ENCODE peak calls at places on chromosomes 4 and X, in four cellular contexts. Q, X, E and S are unnamed samples.

GRCh38 chrX:12239356-12240082 is 101.2 kb downstream of the FRMPD4 start:
- DNase-seq in Q (no peak), E (no peak), X (no peak), S (no peak)

GRCh38 chr4:32429151-32429550 is 1709.0 kb downstream of the PCDH7 start:
- DNase-seq in E (no peak), Q (no peak), X (no peak), S (no peak)

GRCh38 chr4:168879178-168879577 is 130.9 kb downstream of the CBR4 start:
- DNase-seq in E (no peak), X (no peak), Q (no peak), S (no peak)

GRCh38 chr4:102759835-102760644 is 728 bp downstream of the MANBA start:
- DNase-seq in X (peak; percentile 35), E (no peak), Q (peak; percentile 13), S (no peak)

GRCh38 chr4:149708513-149709175 is 107.0 kb downstream of the IQCM start:
- DNase-seq in E (no peak), Q (no peak), X (no peak), S (no peak)

GRCh38 chr4:159495515-159496236 is 392.8 kb downstream of the RAPGEF2 start:
- DNase-seq in E (no peak), Q (no peak), X (no peak), S (no peak)

GRCh38 chrX:112359906-112360305 is 277.3 kb upstream of the TRPC5 start:
- DNase-seq in E (no peak), Q (no peak), X (no peak), S (no peak)

GRCh38 chr4:17504081-17504480 is 7.8 kb downstream of the QDPR start:
- DNase-seq in Q (no peak), E (no peak), X (no peak), S (no peak)

GRCh38 chr4:5435201-5435600 is 273.2 kb downstream of the EVC2 start:
- DNase-seq in X (no peak), Q (no peak), E (no peak), S (no peak)

GRCh38 chrX:152842772-152843338 is 12.0 kb downstream of the NSDHL start:
- DNase-seq in E (no peak), X (no peak), Q (no peak), S (no peak)

GRCh38 chr4:2712261-2712842 is 43.8 kb downstream of the TNIP2 start:
- DNase-seq in Q (no peak), E (no peak), X (no peak), S (no peak)

GRCh38 chr4:123832173-123833026 is 435.8 kb downstream of the SPRY1 start:
- DNase-seq in X (peak; percentile 30), E (peak; percentile 15), Q (peak; percentile 14), S (no peak)

GRCh38 chr4:185165605-185166063 is 22.6 kb downstream of the SLC25A4 start:
- DNase-seq in E (no peak), Q (no peak), X (no peak), S (no peak)

GRCh38 chr4:19130836-19131235 is 1109.3 kb upstream of the LCORL start:
- DNase-seq in Q (no peak), X (no peak), E (no peak), S (no peak)

GRCh38 chr4:96056346-96056934 is 216.5 kb downstream of the PDHA2 start:
- DNase-seq in E (no peak), X (no peak), Q (no peak), S (no peak)

GRCh38 chrX:128653524-128653923 is 601.3 kb upstream of the ACTRT1 start:
- DNase-seq in Q (no peak), X (no peak), E (no peak), S (no peak)

GRCh38 chr4:108738307-108738706 is 24.5 kb downstream of the ETNPPL start:
- DNase-seq in X (no peak), Q (no peak), E (no peak), S (no peak)

GRCh38 chr4:140237616-140238352 is 83.8 kb upstream of the MAML3 start:
- DNase-seq in X (peak; percentile 86), Q (peak; percentile 49), E (no peak), S (peak; percentile 80)

GRCh38 chr4:173272987-173273386 is 61.2 kb downstream of the HMGB2 start:
- DNase-seq in X (no peak), Q (no peak), E (no peak), S (no peak)

GRCh38 chr4:186643501-186644315 is 79.9 kb downstream of the FAT1 start:
- DNase-seq in Q (no peak), X (no peak), E (peak; percentile 25), S (no peak)

GRCh38 chrX:24023972-24024664 is 2.9 kb downstream of the KLHL15 start:
- DNase-seq in X (no peak), E (no peak), Q (no peak), S (no peak)

GRCh38 chr4:21901281-21901680 is 47.3 kb downstream of the KCNIP4 start:
- DNase-seq in X (no peak), E (no peak), Q (no peak), S (no peak)

GRCh38 chr4:16952462-16952871 is 54.0 kb upstream of the LDB2 start:
- DNase-seq in Q (no peak), E (no peak), X (no peak), S (no peak)

GRCh38 chr4:154312246-154312645 is 179.4 kb downstream of the DCHS2 start:
- DNase-seq in X (no peak), Q (no peak), E (no peak), S (no peak)

GRCh38 chr4:131408102-131408501 is 1741.0 kb upstream of the PCDH10 start:
- DNase-seq in Q (no peak), X (no peak), E (no peak), S (no peak)

GRCh38 chrX:21590012-21590776 is 67.9 kb downstream of the KLHL34 start:
- DNase-seq in X (no peak), E (no peak), Q (no peak), S (no peak)

GRCh38 chrX:107659768-107660167 is 31.5 kb downstream of the PRPS1 start:
- DNase-seq in Q (peak; percentile 51), E (peak; percentile 35), X (no peak), S (no peak)

GRCh38 chr4:109754093-109754857 is 24.4 kb upstream of the PLA2G12A start:
- DNase-seq in Q (no peak), E (no peak), X (no peak), S (no peak)

GRCh38 chr4:27692098-27692679 is 831.5 kb downstream of the STIM2 start:
- DNase-seq in X (no peak), Q (peak; percentile 19), E (peak; percentile 11), S (no peak)

GRCh38 chrX:153933751-153934472 is 925 bp downstream of the NAA10 start:
- DNase-seq in E (no peak), X (no peak), Q (no peak), S (no peak)

GRCh38 chr4:84324850-84325249 is 174.2 kb downstream of the NKX6-1 start:
- DNase-seq in X (no peak), E (no peak), Q (no peak), S (no peak)

GRCh38 chr4:185542626-185543336 is 7.5 kb upstream of the PDLIM3 start:
- DNase-seq in X (peak; percentile 92), E (peak; percentile 59), Q (peak; percentile 30), S (no peak)

GRCh38 chrX:113539599-113540356 is 699.1 kb upstream of the AMOT start:
- DNase-seq in E (no peak), Q (no peak), X (no peak), S (no peak)

DNA sequence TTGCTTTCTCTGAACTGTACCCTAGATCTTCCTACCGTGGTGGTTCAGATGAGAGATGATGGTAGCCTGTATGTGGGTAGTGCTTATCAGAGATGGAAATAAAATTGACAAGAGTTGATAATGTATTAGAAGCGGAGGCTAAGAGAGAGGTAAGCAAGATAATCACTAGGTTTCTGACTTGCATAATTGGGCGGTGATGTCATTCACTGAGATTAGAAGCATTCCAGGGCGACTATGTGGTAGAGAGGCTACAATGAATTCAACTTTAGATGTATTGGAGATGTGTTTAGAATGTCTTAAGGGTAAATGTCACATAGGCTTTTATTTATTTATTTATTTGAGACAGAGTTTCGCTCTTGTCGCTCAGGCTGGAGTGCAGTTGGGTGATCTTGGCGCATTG is 409 bp upstream of the TENM3 start:
- DNase-seq in X (no peak), E (no peak), Q (no peak), S (no peak)
- H3K4me1 ChIP-seq in X (no peaks in the 10 kb centered on the region), E (no peaks in the 10 kb centered on the region), Q (peaks cover 9% of the 10 kb centered on the region), S (no peaks in the 10 kb centered on the region)

GRCh38 chrX:71191253-71191652 is 31.8 kb upstream of the GJB1 start:
- DNase-seq in X (no peak), E (no peak), Q (no peak), S (no peak)

GRCh38 chrX:71199252-71199651 is 23.8 kb upstream of the GJB1 start:
- DNase-seq in X (no peak), E (no peak), Q (no peak), S (no peak)

GRCh38 chrX:71198066-71198465 is 25.0 kb upstream of the GJB1 start:
- DNase-seq in E (no peak), X (no peak), Q (no peak), S (no peak)

DNA sequence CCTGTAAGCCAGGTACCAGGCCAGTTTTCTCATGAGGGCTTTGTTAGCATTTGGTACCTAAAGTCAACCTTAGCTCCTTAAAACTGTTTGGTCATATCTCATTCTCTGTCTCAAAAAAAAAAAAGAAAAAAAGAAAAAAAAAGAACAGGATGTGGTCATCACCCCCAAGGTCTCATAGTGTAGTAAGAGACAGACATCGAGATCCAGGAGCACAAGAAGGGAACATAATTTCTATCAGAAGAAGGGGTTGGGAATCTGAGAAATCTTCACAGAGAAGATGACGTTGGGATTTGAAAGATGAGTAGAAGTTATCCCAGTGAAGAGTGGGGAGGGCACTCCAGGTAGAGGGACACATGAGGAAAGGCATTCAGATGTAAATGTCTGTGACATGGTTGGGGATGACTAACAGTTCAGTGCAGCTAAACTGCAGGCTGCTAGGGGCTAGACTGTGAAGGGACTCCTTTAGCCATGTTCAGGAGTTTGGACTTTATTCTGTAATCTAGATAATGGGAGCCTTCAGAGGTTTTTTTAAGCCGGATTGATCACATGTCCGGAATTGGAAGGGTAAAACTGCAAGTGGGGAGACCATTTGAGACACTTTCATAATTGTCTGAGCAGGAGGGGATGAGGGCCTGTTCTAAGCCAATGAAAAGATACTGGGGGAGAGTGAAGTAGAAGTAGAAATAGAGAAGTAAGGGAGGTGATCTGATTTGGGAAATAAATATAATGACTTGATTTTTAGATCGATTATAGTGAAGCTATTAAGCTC is 26.9 kb upstream of the GJB1 start:
- DNase-seq in E (no peak), X (no peak), Q (no peak), S (no peak)
- H3K4me3 ChIP-seq in E (no peak overlapping the region), X (no peak overlapping the region), Q (no peak overlapping the region), S (peak overlapping the region; percentile 35)

DNA sequence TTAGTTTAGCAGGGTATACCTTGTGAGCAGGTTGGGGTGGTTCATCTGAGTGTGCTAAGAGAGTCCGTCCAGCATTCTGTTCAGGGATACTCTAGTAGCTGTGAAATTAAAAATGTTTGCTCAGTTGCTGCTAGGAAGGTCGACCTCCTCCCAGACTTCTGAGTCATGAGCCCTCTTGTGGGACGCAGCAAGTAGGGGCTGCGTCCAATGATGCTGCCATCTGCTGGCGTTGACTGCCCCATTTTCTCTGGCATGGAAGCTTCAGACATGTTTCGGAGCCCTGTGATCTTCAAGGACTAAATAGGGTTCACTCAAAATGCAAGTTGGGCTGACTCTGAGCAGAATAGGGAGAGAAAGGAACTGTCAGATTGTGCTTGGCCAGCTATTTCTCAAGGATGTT is 201.0 kb upstream of the ARSJ start:
- DNase-seq in X (peak; percentile 15), Q (peak; percentile 32), E (peak; percentile 55), S (no peak)
- TF ChIP-seq CTCF in X (peak; percentile 13), Q (no peak), E (no peak), S (peak; percentile 29)

DNA sequence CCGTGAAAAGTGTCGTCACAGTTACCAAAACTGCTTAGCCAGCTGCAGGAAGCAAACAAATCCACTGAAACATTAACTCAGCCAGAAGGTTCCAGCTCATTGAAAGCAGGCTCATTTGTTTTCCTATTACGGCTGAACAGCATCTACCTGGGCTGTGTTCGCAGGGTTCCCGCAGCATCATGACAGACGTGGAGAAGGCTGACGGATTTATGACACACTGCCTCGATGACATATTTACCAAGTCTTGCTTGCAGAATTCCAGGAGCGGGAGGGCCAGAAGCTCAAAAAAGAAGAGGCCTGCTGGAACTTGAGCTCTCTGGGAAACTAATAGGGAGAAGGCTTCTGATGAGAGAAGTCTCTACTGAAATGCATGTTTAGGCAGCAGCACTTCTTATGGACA is 781.1 kb downstream of the RAB28 start:
- DNase-seq in Q (no peak), E (no peak), X (no peak), S (no peak)
- H3K4me1 ChIP-seq in Q (no peaks in the 10 kb centered on the region), E (no peaks in the 10 kb centered on the region), X (no peaks in the 10 kb centered on the region), S (no peaks in the 10 kb centered on the region)